ENCODE peak calls at places on chromosome 7, in five cellular contexts. One of them, this sample, is unnamed.

GRCh38 chr7:151495360-151495759 is 24.3 kb downstream of the RHEB start:
- DNase-seq in HepG2: no peak
- DNase-seq in HCT116: no peak
- DNase-seq in right atrium auricular region: no peak
- DNase-seq in ovary: no peak
- DNase-seq in this sample: no peak

GRCh38 chr7:131218727-131219128 is 108.9 kb upstream of the MKLN1 start:
- DNase-seq in HepG2: no peak
- DNase-seq in HCT116: no peak
- DNase-seq in right atrium auricular region: no peak
- DNase-seq in ovary: no peak
- DNase-seq in this sample: no peak

GRCh38 chr7:78395298-78396120 is 596.9 kb downstream of the PHTF2 start:
- DNase-seq in HepG2: no peak
- DNase-seq in HCT116: no peak
- DNase-seq in right atrium auricular region: no peak
- DNase-seq in ovary: no peak
- DNase-seq in this sample: no peak

GRCh38 chr7:122790132-122790531 is 87.4 kb upstream of the RNF148 start:
- DNase-seq in HepG2: no peak
- DNase-seq in HCT116: no peak
- DNase-seq in right atrium auricular region: no peak
- DNase-seq in ovary: no peak
- DNase-seq in this sample: no peak

GRCh38 chr7:127578036-127578684 is 7.2 kb downstream of the GCC1 start:
- DNase-seq in HepG2: peak; percentile 20
- DNase-seq in HCT116: no peak
- DNase-seq in right atrium auricular region: no peak
- DNase-seq in ovary: no peak
- DNase-seq in this sample: no peak

GRCh38 chr7:142746268-142746667 is 3.0 kb upstream of the PRSS1 start:
- DNase-seq in HepG2: no peak
- DNase-seq in HCT116: no peak
- DNase-seq in right atrium auricular region: no peak
- DNase-seq in ovary: no peak
- DNase-seq in this sample: no peak

GRCh38 chr7:135317676-135318326 is 84.2 kb downstream of the STRA8 start:
- DNase-seq in HepG2: peak; percentile 24
- DNase-seq in HCT116: no peak
- DNase-seq in right atrium auricular region: no peak
- DNase-seq in ovary: peak; percentile 27
- DNase-seq in this sample: peak; percentile 25

GRCh38 chr7:69177941-69178494 is 420.3 kb upstream of the AUTS2 start:
- DNase-seq in HepG2: no peak
- DNase-seq in HCT116: no peak
- DNase-seq in right atrium auricular region: no peak
- DNase-seq in ovary: no peak
- DNase-seq in this sample: no peak

GRCh38 chr7:1529383-1530116 is 952 bp upstream of the MAFK start:
- DNase-seq in HepG2: no peak
- DNase-seq in HCT116: no peak
- DNase-seq in right atrium auricular region: no peak
- DNase-seq in ovary: peak; percentile 41
- DNase-seq in this sample: no peak

GRCh38 chr7:140610204-140611165 is 30.1 kb downstream of the DENND2A start:
- DNase-seq in HepG2: no peak
- DNase-seq in HCT116: no peak
- DNase-seq in right atrium auricular region: no peak
- DNase-seq in ovary: no peak
- DNase-seq in this sample: no peak

GRCh38 chr7:90720970-90721768 is 125.0 kb downstream of the CDK14 start:
- DNase-seq in HepG2: peak; percentile 53
- DNase-seq in HCT116: no peak
- DNase-seq in right atrium auricular region: no peak
- DNase-seq in ovary: peak; percentile 72
- DNase-seq in this sample: no peak

GRCh38 chr7:27994639-27995038 is 186.0 kb downstream of the JAZF1 start:
- DNase-seq in HepG2: no peak
- DNase-seq in HCT116: no peak
- DNase-seq in right atrium auricular region: no peak
- DNase-seq in ovary: no peak
- DNase-seq in this sample: no peak

GRCh38 chr7:110105840-110106239 is 985.1 kb upstream of the LRRN3 start:
- DNase-seq in HepG2: no peak
- DNase-seq in HCT116: no peak
- DNase-seq in right atrium auricular region: no peak
- DNase-seq in ovary: no peak
- DNase-seq in this sample: peak; percentile 68

GRCh38 chr7:111175908-111176307 is 85.0 kb downstream of the LRRN3 start:
- DNase-seq in HepG2: no peak
- DNase-seq in HCT116: no peak
- DNase-seq in right atrium auricular region: no peak
- DNase-seq in ovary: no peak
- DNase-seq in this sample: no peak

GRCh38 chr7:30176463-30177090 is 41.8 kb downstream of the MTURN start:
- DNase-seq in HepG2: no peak
- DNase-seq in HCT116: no peak
- DNase-seq in right atrium auricular region: no peak
- DNase-seq in ovary: no peak
- DNase-seq in this sample: no peak
- H3K4me1 ChIP-seq in HepG2: peaks cover 25% of the 10 kb centered on the region
- H3K4me1 ChIP-seq in HCT116: no peaks in the 10 kb centered on the region
- H3K4me1 ChIP-seq in right atrium auricular region: peaks cover 48% of the 10 kb centered on the region
- H3K4me1 ChIP-seq in ovary: peaks cover 7% of the 10 kb centered on the region
- H3K4me1 ChIP-seq in this sample: peaks cover 14% of the 10 kb centered on the region

DNA sequence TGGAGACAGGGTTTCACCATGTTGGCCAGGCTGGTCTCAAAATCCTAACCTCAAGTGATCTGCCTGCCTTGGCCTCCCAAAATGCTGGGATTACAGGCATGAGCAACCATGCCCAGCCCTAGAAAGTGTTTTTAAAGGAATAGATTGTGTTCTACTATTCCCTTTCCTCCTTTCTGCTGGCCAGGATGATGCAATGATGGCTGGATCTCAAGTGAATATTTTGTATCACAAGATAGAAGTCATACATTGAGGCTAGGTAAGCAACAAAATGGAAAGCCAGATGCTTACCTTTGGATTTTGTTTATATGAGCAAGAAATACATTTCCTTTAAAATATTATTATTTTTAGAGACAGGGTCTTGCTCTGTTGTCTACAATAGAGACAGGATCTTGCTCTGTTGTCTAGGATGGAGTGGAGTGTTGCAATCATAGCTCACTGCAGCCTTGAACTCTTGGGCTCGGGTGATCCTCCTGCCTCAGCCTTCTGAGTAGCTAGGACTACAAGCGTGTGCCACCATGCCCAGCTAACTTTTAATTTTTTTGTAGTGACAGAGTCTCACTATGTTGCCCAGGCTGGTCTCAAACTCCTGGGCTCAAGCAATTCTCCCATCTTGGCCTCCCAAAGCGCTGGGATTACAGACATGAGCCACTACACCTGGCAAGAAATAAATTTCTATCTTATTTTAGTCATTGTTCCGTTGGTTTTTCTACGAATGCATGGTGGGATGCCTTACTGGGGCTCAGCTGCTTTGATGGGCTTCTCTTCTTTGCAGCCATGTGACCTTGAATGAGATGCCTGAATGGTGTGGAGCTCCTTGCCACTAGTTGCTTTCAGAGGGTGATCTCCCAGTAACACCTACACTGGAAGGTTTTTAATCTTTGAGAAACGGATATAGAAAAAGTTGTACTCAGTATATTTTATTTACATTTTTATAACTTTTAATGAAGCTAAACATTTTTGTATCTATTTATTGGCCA is 5.8 kb upstream of the AEBP1 start:
- DNase-seq in HepG2: no peak
- DNase-seq in HCT116: no peak
- DNase-seq in right atrium auricular region: no peak
- DNase-seq in ovary: no peak
- DNase-seq in this sample: no peak
- H3K4me1 ChIP-seq in HepG2: peaks cover 65% of the 10 kb centered on the region
- H3K4me1 ChIP-seq in HCT116: no peaks in the 10 kb centered on the region
- H3K4me1 ChIP-seq in right atrium auricular region: peaks cover 44% of the 10 kb centered on the region
- H3K4me1 ChIP-seq in ovary: peaks cover 17% of the 10 kb centered on the region
- H3K4me1 ChIP-seq in this sample: peaks cover 8% of the 10 kb centered on the region

GRCh38 chr7:155453296-155454182 is 4.4 kb upstream of the EN2 start:
- DNase-seq in HepG2: no peak
- DNase-seq in HCT116: no peak
- DNase-seq in right atrium auricular region: no peak
- DNase-seq in ovary: no peak
- DNase-seq in this sample: no peak
- H3K4me1 ChIP-seq in HepG2: no peaks in the 10 kb centered on the region
- H3K4me1 ChIP-seq in HCT116: no peaks in the 10 kb centered on the region
- H3K4me1 ChIP-seq in right atrium auricular region: peaks cover 52% of the 10 kb centered on the region
- H3K4me1 ChIP-seq in ovary: peaks cover 6% of the 10 kb centered on the region
- H3K4me1 ChIP-seq in this sample: no peaks in the 10 kb centered on the region

GRCh38 chr7:36260481-36260880 is 107.4 kb downstream of the EEPD1 start:
- DNase-seq in HepG2: no peak
- DNase-seq in HCT116: no peak
- DNase-seq in right atrium auricular region: no peak
- DNase-seq in ovary: no peak
- DNase-seq in this sample: no peak
- H3K4me1 ChIP-seq in HepG2: peaks cover 76% of the 10 kb centered on the region
- H3K4me1 ChIP-seq in HCT116: peaks cover 10% of the 10 kb centered on the region
- H3K4me1 ChIP-seq in right atrium auricular region: peaks cover 35% of the 10 kb centered on the region
- H3K4me1 ChIP-seq in ovary: peaks cover 8% of the 10 kb centered on the region
- H3K4me1 ChIP-seq in this sample: no peaks in the 10 kb centered on the region

DNA sequence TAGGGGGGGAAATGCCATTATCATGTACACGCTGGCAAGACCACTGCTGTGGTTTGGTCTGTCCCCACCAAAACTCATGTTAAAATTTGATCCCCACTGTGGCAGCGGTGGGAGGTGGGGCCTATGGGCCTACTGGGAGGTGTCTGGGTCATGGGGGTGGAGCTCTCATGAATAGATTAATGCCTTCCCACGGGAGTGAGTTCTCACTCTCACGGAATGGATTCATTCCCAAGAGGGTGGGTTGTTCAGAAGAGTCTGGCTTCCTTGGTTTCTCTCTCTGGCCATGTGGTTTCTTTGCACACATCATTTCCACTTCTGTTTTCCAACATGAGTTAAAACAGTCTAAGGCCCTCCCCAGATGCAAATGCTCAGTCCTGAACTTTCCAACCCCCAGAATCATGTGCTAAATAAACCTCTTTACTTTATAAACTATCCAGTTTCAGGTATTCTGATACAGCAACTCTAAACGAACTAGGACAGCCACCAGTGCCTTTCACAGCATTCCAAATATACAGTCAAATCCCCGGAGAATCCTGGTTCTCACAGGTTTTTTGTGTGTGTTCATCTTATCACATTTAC is 44.3 kb downstream of the SMURF1 start:
- DNase-seq in HepG2: peak; percentile 50
- DNase-seq in HCT116: no peak
- DNase-seq in right atrium auricular region: no peak
- DNase-seq in ovary: no peak
- DNase-seq in this sample: peak; percentile 50
- H3K4me1 ChIP-seq in HepG2: peaks cover 74% of the 10 kb centered on the region
- H3K4me1 ChIP-seq in HCT116: peaks cover 17% of the 10 kb centered on the region
- H3K4me1 ChIP-seq in right atrium auricular region: peaks cover 31% of the 10 kb centered on the region
- H3K4me1 ChIP-seq in ovary: peaks cover 13% of the 10 kb centered on the region
- H3K4me1 ChIP-seq in this sample: peaks cover 32% of the 10 kb centered on the region

GRCh38 chr7:42952328-42952727 is 20.2 kb downstream of the MRPL32 start:
- DNase-seq in HepG2: no peak
- DNase-seq in HCT116: no peak
- DNase-seq in right atrium auricular region: no peak
- DNase-seq in ovary: no peak
- DNase-seq in this sample: no peak
- H3K4me1 ChIP-seq in HepG2: no peaks in the 10 kb centered on the region
- H3K4me1 ChIP-seq in HCT116: no peaks in the 10 kb centered on the region
- H3K4me1 ChIP-seq in right atrium auricular region: no peaks in the 10 kb centered on the region
- H3K4me1 ChIP-seq in ovary: no peaks in the 10 kb centered on the region
- H3K4me1 ChIP-seq in this sample: no peaks in the 10 kb centered on the region

DNA sequence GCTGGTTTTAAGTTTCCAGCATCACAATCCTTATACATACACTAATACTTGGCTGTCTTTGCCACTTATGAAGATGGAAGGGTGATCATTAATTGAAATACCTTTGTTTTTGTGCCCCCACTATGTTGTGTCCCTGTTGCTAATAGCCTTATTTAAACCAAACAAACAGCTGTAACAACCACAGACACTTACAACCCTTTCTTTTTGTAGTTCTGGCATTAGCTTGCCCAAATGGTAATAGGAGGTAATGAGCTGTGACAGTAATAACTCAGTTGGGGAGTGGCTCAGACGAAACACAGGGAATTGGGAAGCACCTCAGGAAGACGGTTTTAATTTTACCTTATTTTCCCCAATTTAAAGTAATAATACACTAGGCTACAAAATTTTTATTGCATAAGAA is 83.3 kb downstream of the MDFIC start:
- DNase-seq in HepG2: no peak
- DNase-seq in HCT116: no peak
- DNase-seq in right atrium auricular region: no peak
- DNase-seq in ovary: no peak
- DNase-seq in this sample: no peak
- H3K4me1 ChIP-seq in HepG2: peaks cover 7% of the 10 kb centered on the region
- H3K4me1 ChIP-seq in HCT116: no peaks in the 10 kb centered on the region
- H3K4me1 ChIP-seq in right atrium auricular region: peaks cover 25% of the 10 kb centered on the region
- H3K4me1 ChIP-seq in ovary: peaks cover 7% of the 10 kb centered on the region
- H3K4me1 ChIP-seq in this sample: peaks cover 3% of the 10 kb centered on the region

DNA sequence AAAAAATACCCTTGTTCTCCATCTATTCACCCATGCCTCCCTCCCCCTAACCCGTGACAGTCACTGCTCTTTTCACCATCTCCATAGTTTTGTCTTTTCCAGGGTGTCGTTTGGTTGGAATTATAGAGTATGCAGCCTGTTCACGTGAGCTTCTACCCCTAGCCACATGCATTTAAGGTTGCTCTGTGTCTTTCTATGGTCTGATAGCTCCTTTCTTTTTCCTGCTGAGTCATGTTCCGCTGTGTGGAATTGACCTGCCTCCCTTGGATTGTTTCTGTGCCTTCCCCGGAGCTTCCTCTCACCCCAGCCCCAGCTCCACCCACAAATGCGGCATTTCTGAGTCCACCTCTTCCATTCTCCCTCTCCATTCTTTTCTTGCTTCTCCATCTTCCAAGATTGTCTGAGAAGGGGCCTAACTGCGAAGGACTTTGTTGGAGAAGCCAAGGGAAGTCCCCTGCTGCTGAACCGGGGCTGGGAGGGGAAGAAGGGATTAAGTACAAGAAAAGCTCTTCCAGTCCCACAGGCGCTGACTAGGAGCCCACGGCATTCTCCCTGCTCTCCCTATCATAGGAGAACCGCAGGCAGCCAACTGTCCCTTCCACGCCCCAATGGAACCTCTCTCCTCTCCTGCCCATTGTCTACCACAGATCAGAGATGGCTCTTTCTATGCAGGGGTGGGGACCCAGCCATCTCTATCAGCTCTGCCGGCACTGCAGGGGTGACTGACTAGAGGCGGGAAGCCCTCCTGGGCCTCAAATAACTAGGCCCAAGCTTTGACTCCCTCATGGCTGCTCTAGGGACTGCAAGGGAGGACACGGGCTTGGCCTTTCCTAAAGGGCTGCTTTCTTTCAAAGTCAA is 87.5 kb upstream of the ANLN start:
- DNase-seq in HepG2: no peak
- DNase-seq in HCT116: no peak
- DNase-seq in right atrium auricular region: no peak
- DNase-seq in ovary: no peak
- DNase-seq in this sample: no peak
- H3K4me1 ChIP-seq in HepG2: peaks cover 29% of the 10 kb centered on the region
- H3K4me1 ChIP-seq in HCT116: peaks cover 28% of the 10 kb centered on the region
- H3K4me1 ChIP-seq in right atrium auricular region: peaks cover 56% of the 10 kb centered on the region
- H3K4me1 ChIP-seq in ovary: peaks cover 11% of the 10 kb centered on the region
- H3K4me1 ChIP-seq in this sample: no peaks in the 10 kb centered on the region

This sample was measured in foreskin keratinocyte.